ENCODE peak calls at places on chromosomes 4 and X, in five cellular contexts. Z, H, O, K and P are unnamed samples.

GRCh38 chr4:24607338-24607737 is 23.0 kb upstream of the DHX15 start:
- DNase-seq in Z (no peak), H (no peak), O (no peak), K (no peak), P (no peak)

GRCh38 chrX:65581661-65582339 is 47.2 kb upstream of the LAS1L start:
- DNase-seq in Z (peak; percentile 60), H (peak; percentile 27), O (peak; percentile 51), K (peak; percentile 56), P (peak; percentile 47)

GRCh38 chrX:70043685-70044084 is 6.1 kb downstream of the AWAT2 start:
- DNase-seq in Z (no peak), H (no peak), O (no peak), K (no peak), P (no peak)

GRCh38 chrX:87664381-87664780 is 146.8 kb downstream of the KLHL4 start:
- DNase-seq in Z (no peak), H (no peak), O (no peak), K (no peak), P (no peak)

GRCh38 chr4:1207603-1208265 is 35.4 kb upstream of the SPON2 start:
- DNase-seq in Z (no peak), H (peak; percentile 22), O (peak; percentile 50), K (no peak), P (peak; percentile 73)

GRCh38 chr4:78938474-78938867 is 767 bp downstream of the PAQR3 start:
- DNase-seq in Z (no peak), H (no peak), O (no peak), K (no peak), P (no peak)

GRCh38 chr4:41006141-41006540 is 208.2 kb downstream of the APBB2 start:
- DNase-seq in Z (no peak), H (no peak), O (no peak), K (no peak), P (no peak)

GRCh38 chr4:181376058-181376457 is 867.1 kb upstream of the TENM3 start:
- DNase-seq in Z (no peak), H (no peak), O (no peak), K (no peak), P (no peak)

GRCh38 chr4:102723511-102723910 is 37.3 kb downstream of the MANBA start:
- DNase-seq in Z (no peak), H (no peak), O (no peak), K (no peak), P (no peak)

GRCh38 chrX:150627957-150628356 is 59.5 kb downstream of the MTM1 start:
- DNase-seq in Z (no peak), H (no peak), O (no peak), K (no peak), P (no peak)

GRCh38 chr4:124481123-124481522 is 231.4 kb downstream of the ANKRD50 start:
- DNase-seq in Z (no peak), H (no peak), O (no peak), K (no peak), P (no peak)

GRCh38 chr4:6369924-6370645 is 100.4 kb downstream of the WFS1 start:
- DNase-seq in Z (no peak), H (no peak), O (no peak), K (no peak), P (no peak)

GRCh38 chrX:107566603-107567262 is 61.6 kb upstream of the PRPS1 start:
- DNase-seq in Z (no peak), H (no peak), O (no peak), K (no peak), P (no peak)

DNA sequence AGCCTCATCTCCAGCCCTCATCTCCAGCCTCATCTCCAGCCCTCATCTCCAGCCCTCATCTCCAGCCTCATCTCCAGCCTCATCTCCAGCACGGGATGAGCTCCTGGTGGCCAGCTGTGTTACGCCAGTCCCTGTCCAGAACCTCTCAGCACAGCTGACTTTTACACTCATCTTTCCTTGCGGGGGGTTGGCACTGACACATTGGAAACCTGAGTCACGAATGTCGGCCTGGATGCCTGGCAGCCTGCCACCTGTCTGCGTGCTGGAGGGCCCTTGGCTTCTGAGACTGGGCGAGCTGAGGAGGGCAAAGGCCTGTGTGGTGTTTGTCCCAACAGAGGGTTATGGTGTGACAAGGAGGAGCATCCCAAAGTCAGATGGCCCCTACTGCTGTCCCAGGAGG is 66.1 kb upstream of the HGFAC start:
- DNase-seq in Z (no peak), H (peak; percentile 50), O (no peak), K (no peak), P (no peak)
- TF ChIP-seq CTCF in Z (no peak), H (no peak), O (no peak), K (no peak), P (no peak)

GRCh38 chr4:69684821-69685220 is 31.8 kb upstream of the UGT2A1 start:
- DNase-seq in Z (no peak), H (no peak), O (no peak), K (no peak), P (no peak)

GRCh38 chr4:69689530-69690111 is 36.6 kb upstream of the UGT2A1 start:
- DNase-seq in Z (peak; percentile 9), H (no peak), O (no peak), K (no peak), P (no peak)
- TF ChIP-seq CTCF in Z (peak; percentile 28), H (peak; percentile 50), O (peak; percentile 43), K (peak; percentile 58), P (peak; percentile 73)

GRCh38 chr4:118034061-118034785 is at the start of gene NDST3:
- DNase-seq in Z (peak; percentile 68), H (peak; percentile 86), O (peak; percentile 59), K (peak; percentile 23), P (peak; percentile 82)
- TF ChIP-seq CTCF in Z (peak; percentile 36), H (peak; percentile 91), O (no peak), K (peak; percentile 19), P (peak; percentile 59)

GRCh38 chr4:122151982-122152698 is at the start of gene BLTP1:
- DNase-seq in Z (peak; percentile 85), H (peak; percentile 90), O (peak; percentile 94), K (peak; percentile 94), P (peak; percentile 92)
- TF ChIP-seq CTCF in Z (no peak), H (no peak), O (no peak), K (no peak), P (no peak)

DNA sequence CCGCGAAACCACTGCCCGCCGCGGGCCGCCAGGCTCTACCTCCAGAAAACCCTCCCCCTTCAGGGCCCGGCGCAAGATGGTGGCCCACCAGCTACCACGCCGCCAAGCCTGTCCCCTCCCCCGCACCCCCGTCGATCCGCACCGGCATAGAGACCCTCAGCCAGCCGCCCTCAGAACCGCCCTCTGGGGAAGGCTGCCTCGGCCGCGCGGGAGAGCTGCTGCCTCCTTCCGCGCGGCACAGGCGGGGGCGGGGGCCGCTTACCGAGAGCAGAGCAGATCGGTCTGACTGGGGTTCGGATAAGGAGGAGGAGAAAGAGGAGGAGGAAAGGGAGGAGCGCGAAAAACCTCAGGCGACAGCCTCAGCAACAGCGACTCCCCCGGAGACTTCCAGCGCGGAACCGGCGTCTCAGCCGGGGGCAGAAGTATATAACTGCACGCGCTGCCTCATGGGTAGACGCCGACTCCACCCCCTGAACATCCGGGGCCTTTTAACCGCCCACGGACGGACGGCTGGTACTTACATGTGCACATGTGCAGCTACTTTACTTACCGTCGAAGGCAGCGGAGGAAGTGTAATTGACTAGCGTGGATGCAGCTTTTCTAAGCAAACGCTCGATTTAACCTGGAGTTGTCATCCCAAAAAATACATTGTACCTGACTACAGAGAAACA is at the start of gene ZNF280C:
- DNase-seq in Z (peak; percentile 93), H (peak; percentile 92), O (peak; percentile 88), K (peak; percentile 88), P (peak; percentile 89)
- TF ChIP-seq CTCF in Z (no peak), H (peak; percentile 22), O (no peak), K (no peak), P (no peak)

GRCh38 chrX:115940888-115941332 is 229.6 kb upstream of the AGTR2 start:
- DNase-seq in Z (no peak), H (peak; percentile 77), O (peak; percentile 66), K (no peak), P (peak; percentile 28)
- TF ChIP-seq CTCF in Z (no peak), H (peak; percentile 59), O (peak; percentile 19), K (peak; percentile 9), P (no peak)